ENCODE peak calls at places on chromosome 11, in four cellular contexts. C is K562, G is H1, Q is GM12878. D is an unnamed sample.
A peak's percentile ranks its signal among the peaks of the same experiment; 100 is the strongest.

GRCh38 chr11:120929090-120929489 is 94.8 kb upstream of the TBCEL start:
- DNase-seq in Q (no peak), G (no peak), C (no peak), D (no peak)

GRCh38 chr11:98561877-98562395 is 458.8 kb upstream of the CNTN5 start:
- DNase-seq in G (no peak), C (no peak), Q (no peak), D (no peak)

GRCh38 chr11:76653674-76654309 is 16.8 kb downstream of the LRRC32 start:
- DNase-seq in C (no peak), G (no peak), Q (no peak), D (no peak)

GRCh38 chr11:118126082-118126838 is 26.4 kb downstream of the SCN4B start:
- DNase-seq in Q (no peak), G (no peak), C (peak; percentile 27), D (peak; percentile 71)

GRCh38 chr11:92457250-92457649 is 232.6 kb downstream of the FAT3 start:
- DNase-seq in G (no peak), C (no peak), Q (no peak), D (no peak)

GRCh38 chr11:19962053-19962794 is 198.1 kb downstream of the DBX1 start:
- DNase-seq in C (no peak), Q (no peak), G (no peak), D (no peak)

GRCh38 chr11:10777806-10778205 is 26.8 kb downstream of the CTR9 start:
- DNase-seq in G (no peak), C (no peak), Q (no peak), D (no peak)

GRCh38 chr11:72001834-72002591 is 3.3 kb downstream of the IL18BP start:
- DNase-seq in G (no peak), Q (no peak), C (no peak), D (no peak)

GRCh38 chr11:2750101-2750509 is 50.3 kb upstream of the KCNQ1OT1 start:
- DNase-seq in G (no peak), Q (no peak), C (no peak), D (no peak)

GRCh38 chr11:57812634-57813033 is 51.0 kb downstream of the CTNND1 start:
- DNase-seq in G (no peak), C (no peak), Q (no peak), D (no peak)

GRCh38 chr11:19756675-19757475 is 44.2 kb downstream of the NAV2 start:
- DNase-seq in C (no peak), Q (no peak), G (no peak), D (no peak)

GRCh38 chr11:130535530-130535929 is 87.1 kb downstream of the ADAMTS15 start:
- DNase-seq in C (no peak), Q (no peak), G (no peak), D (no peak)

GRCh38 chr11:76048763-76049162 is 157.5 kb downstream of the WNT11 start:
- DNase-seq in G (no peak), C (peak; percentile 54), Q (no peak), D (peak; percentile 13)

GRCh38 chr11:94876645-94877445 is 96.5 kb downstream of the CWC15 start:
- DNase-seq in Q (peak; percentile 31), G (no peak), C (peak; percentile 85), D (peak; percentile 72)

GRCh38 chr11:45332486-45332934 is 46.4 kb upstream of the SYT13 start:
- DNase-seq in C (peak; percentile 47), Q (no peak), G (peak; percentile 68), D (peak; percentile 29)

GRCh38 chr11:131754671-131755070 is 384.3 kb downstream of the NTM start:
- DNase-seq in C (no peak), Q (no peak), G (no peak), D (no peak)

GRCh38 chr11:30749268-30749667 is 163.1 kb upstream of the MPPED2 start:
- DNase-seq in Q (no peak), C (no peak), G (no peak), D (no peak)

GRCh38 chr11:86816251-86816726 is 15.9 kb downstream of the PRSS23 start:
- DNase-seq in G (no peak), C (no peak), Q (no peak), D (no peak)

GRCh38 chr11:83220279-83220678 is 26.8 kb downstream of the ANKRD42 start:
- DNase-seq in Q (no peak), G (no peak), C (peak; percentile 13), D (no peak)

GRCh38 chr11:128689586-128689945 is 4.3 kb upstream of the FLI1 start:
- DNase-seq in Q (no peak), C (no peak), G (peak; percentile 57), D (no peak)

GRCh38 chr11:59135648-59136461 is 6.8 kb upstream of the FAM111A start:
- DNase-seq in C (peak; percentile 82), G (peak; percentile 99), Q (peak; percentile 40), D (peak; percentile 49)

GRCh38 chr11:113675003-113675471 is 31.1 kb downstream of the TMPRSS5 start:
- DNase-seq in C (peak; percentile 45), G (no peak), Q (peak; percentile 73), D (no peak)

GRCh38 chr11:119474682-119475596 is 52.0 kb upstream of the THY1 start:
- DNase-seq in C (peak; percentile 80), Q (no peak), G (peak; percentile 91), D (no peak)

GRCh38 chr11:88171982-88172381 is 3.3 kb downstream of the RAB38 start:
- DNase-seq in C (no peak), Q (no peak), G (no peak), D (no peak)

GRCh38 chr11:121067453-121067852 is 33.6 kb upstream of the TECTA start:
- DNase-seq in G (no peak), C (no peak), Q (no peak), D (no peak)

GRCh38 chr11:59960502-59961381 is 3.1 kb upstream of the OOSP4A start:
- DNase-seq in C (peak; percentile 89), Q (no peak), G (no peak), D (no peak)

GRCh38 chr11:73478737-73479347 is 102.6 kb downstream of the RELT start:
- DNase-seq in G (no peak), C (peak; percentile 31), Q (no peak), D (peak; percentile 26)

GRCh38 chr11:83157755-83158473 is 983 bp downstream of the PCF11 start:
- DNase-seq in G (peak; percentile 61), Q (no peak), C (peak; percentile 90), D (no peak)

GRCh38 chr11:69417211-69418085 is 64.0 kb upstream of the LINC01488 start:
- DNase-seq in C (no peak), Q (no peak), G (no peak), D (no peak)

GRCh38 chr11:66151273-66151672 is 81.2 kb downstream of the PACS1 start:
- DNase-seq in C (no peak), Q (no peak), G (no peak), D (no peak)

GRCh38 chr11:76218449-76219206 is 12.3 kb upstream of the WNT11 start:
- DNase-seq in G (no peak), Q (no peak), C (no peak), D (no peak)

GRCh38 chr11:19187880-19188279 is 13.9 kb downstream of the CSRP3 start:
- DNase-seq in C (no peak), Q (no peak), G (no peak), D (no peak)

GRCh38 chr11:119509277-119509841 is 86.4 kb upstream of the THY1 start:
- DNase-seq in C (no peak), Q (no peak), G (no peak), D (no peak)

GRCh38 chr11:19978668-19979518 is 181.4 kb downstream of the DBX1 start:
- DNase-seq in G (no peak), Q (peak; percentile 40), C (peak; percentile 74), D (peak; percentile 65)

GRCh38 chr11:126280595-126280994 is 2.3 kb upstream of the TIRAP start:
- DNase-seq in C (no peak), G (no peak), Q (no peak), D (no peak)
- TF ChIP-seq EGR1 in C (no peak), G (no peak), Q (no peak), D (no peak)

DNA sequence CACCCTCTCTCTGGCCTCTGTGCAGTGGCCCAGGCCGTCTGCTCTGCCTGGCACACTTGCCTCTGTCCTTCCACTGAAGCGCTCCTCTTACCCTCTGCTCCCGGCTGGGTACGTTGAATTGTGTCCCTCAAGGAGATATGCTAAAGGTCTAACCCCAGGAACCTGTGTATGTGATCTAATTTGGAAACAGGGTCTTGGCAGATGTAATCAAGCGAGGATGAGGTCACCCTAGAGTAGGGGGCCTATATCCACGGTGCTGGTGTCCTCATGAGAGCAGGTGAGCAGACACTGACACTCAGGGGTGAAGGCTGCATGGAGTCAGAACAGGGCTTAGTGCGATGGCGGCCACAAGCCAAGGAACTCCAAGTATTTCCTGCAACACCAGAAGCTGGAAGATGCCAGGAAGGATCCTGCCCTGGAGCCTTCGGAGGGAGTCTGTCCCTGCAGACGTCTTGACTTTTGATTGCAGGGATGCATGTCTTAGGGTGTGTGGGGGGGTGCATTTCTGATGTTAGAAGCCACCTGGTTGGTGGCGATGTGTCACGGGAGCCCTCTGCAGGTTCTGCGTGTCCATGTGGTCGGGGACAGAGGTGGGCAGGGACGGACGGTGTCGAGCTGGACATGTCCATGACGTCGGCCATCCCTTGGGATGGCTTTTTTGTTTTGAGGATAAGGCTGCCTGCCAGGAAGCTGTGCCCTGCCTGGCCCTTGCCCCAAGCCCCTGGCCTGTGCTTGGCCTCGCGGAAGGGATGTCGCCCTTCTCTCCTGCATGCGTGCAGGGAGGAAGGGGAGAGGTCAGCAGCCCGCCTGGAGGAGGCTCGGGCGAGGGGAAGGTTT is 68.6 kb downstream of the LRP5 start:
- DNase-seq in C (no peak), Q (no peak), G (no peak), D (no peak)
- TF ChIP-seq EGR1 in C (no peak), Q (no peak), G (no peak), D (no peak)

GRCh38 chr11:70556884-70557741 is 158.8 kb downstream of the CTTN start:
- DNase-seq in G (no peak), C (no peak), Q (no peak), D (peak; percentile 89)
- TF ChIP-seq EGR1 in G (no peak), C (no peak), Q (no peak), D (no peak)

GRCh38 chr11:122355968-122356367 is 240.0 kb upstream of the BLID start:
- DNase-seq in Q (no peak), G (no peak), C (no peak), D (no peak)
- TF ChIP-seq EGR1 in Q (no peak), G (no peak), C (no peak), D (no peak)

DNA sequence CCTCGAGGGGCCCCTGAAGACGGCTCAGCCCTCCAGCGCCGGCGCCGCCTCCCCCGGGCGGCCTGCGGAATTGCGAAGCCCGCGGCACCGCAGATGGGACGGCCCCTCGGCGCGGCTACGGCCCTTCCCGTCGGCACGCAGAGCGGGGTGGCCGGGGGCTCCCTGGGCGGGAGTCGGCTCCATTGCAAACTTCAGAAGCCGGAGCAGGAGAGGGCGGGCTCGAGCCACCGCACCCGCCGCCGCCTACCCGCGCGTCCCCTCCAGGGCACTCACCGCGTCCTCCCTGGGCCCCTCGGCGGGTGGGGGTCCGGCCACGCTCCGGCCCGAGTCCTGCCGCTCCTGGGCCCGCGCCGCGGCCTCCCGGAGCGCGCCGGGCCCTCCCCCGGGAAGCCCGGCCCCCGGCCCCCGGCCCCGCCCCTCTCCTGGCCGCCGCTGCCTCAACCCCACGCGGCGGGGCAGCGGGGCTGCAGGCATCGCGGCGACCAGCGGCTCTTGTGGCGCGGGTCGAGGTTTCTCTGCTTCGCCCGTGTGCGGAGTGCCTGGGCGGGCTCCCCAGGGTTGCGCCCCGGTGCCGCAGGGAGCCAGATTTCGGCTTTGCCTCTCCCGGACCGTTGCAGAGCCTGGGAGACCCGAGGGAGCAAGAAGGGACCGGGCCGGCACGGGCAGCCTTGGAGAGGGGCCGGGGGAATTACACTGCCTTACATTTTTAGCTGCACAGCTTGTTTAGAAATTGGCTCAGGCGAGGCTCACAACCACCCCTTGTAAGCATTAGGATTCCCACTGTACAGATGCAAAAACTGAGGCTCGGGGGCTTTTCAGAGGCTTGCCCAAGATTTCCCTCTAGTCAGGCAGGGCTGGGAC is at the start of gene PACSIN3:
- DNase-seq in G (peak; percentile 81), Q (no peak), C (peak; percentile 64), D (no peak)
- TF ChIP-seq EGR1 in G (no peak), Q (no peak), C (no peak), D (no peak)

GRCh38 chr11:12150831-12151382 is 40.5 kb downstream of the MICAL2 start:
- DNase-seq in G (no peak), C (peak; percentile 77), Q (no peak), D (no peak)
- TF ChIP-seq EGR1 in G (no peak), C (no peak), Q (no peak), D (no peak)